ENCODE peak calls at places on chromosomes 16 and 17, in five cellular contexts. Q is GM19239, D is astrocyte of the spinal cord, F is uterus, Y is G401. U is an unnamed sample.

GRCh38 chr16:4360538-4361021 is 9.5 kb upstream of the PAM16 start:
- DNase-seq in Q (no peak), D (no peak), F (no peak), Y (no peak), U (no peak)

GRCh38 chr16:86195863-86196630 is 297.1 kb downstream of the IRF8 start:
- DNase-seq in Q (no peak), D (no peak), F (no peak), Y (no peak), U (no peak)

GRCh38 chr16:53007095-53007494 is 45.6 kb downstream of the CHD9NB start:
- DNase-seq in Q (no peak), D (no peak), F (no peak), Y (no peak), U (no peak)

GRCh38 chr17:17139972-17140589 is 66.1 kb downstream of the PLD6 start:
- DNase-seq in Q (no peak), D (no peak), F (no peak), Y (no peak), U (no peak)

GRCh38 chr17:752620-753219 is 656 bp upstream of the GEMIN4 start:
- DNase-seq in Q (no peak), D (peak; percentile 48), F (peak; percentile 78), Y (peak; percentile 62), U (peak; percentile 83)

GRCh38 chr17:77371117-77371887 is 230.5 kb downstream of the SEC14L1 start:
- DNase-seq in Q (no peak), D (peak; percentile 69), F (no peak), Y (no peak), U (no peak)

GRCh38 chr17:81398855-81399451 is 3.7 kb downstream of the BAHCC1 start:
- DNase-seq in Q (no peak), D (peak; percentile 50), F (no peak), Y (peak; percentile 43), U (no peak)

GRCh38 chr17:58452738-58453137 is 35.4 kb upstream of the RNF43 start:
- DNase-seq in Q (no peak), D (no peak), F (no peak), Y (no peak), U (no peak)

GRCh38 chr16:63361032-63361624 is 1324.9 kb upstream of the CDH8 start:
- DNase-seq in Q (no peak), D (peak; percentile 67), F (no peak), Y (peak; percentile 67), U (no peak)

GRCh38 chr17:69179227-69179952 is 37.7 kb upstream of the ABCA6 start:
- DNase-seq in Q (no peak), D (peak; percentile 50), F (no peak), Y (no peak), U (peak; percentile 48)

GRCh38 chr17:45277216-45277849 is 15.4 kb upstream of the SPATA32 start:
- DNase-seq in Q (peak; percentile 88), D (peak; percentile 93), F (peak; percentile 84), Y (peak; percentile 97), U (peak; percentile 89)

GRCh38 chr16:83847371-83848225 is 39.8 kb downstream of the HSBP1 start:
- DNase-seq in Q (no peak), D (no peak), F (no peak), Y (no peak), U (no peak)

GRCh38 chr17:27550974-27551505 is 79.9 kb upstream of the LGALS9 start:
- DNase-seq in Q (no peak), D (no peak), F (no peak), Y (peak; percentile 90), U (no peak)

GRCh38 chr17:34398990-34399389 is 36.0 kb upstream of the CCL1 start:
- DNase-seq in Q (no peak), D (no peak), F (no peak), Y (peak; percentile 0), U (no peak)

GRCh38 chr16:24054649-24055560 is 201.2 kb upstream of the CACNG3 start:
- DNase-seq in Q (no peak), D (no peak), F (no peak), Y (no peak), U (no peak)

GRCh38 chr17:39920218-39921210 is 2.1 kb upstream of the GSDMB start:
- DNase-seq in Q (no peak), D (no peak), F (no peak), Y (no peak), U (no peak)

GRCh38 chr17:21031756-21032396 is 10.9 kb downstream of the USP22 start:
- DNase-seq in Q (no peak), D (no peak), F (no peak), Y (peak; percentile 10), U (no peak)

GRCh38 chr16:54873081-54873480 is 57.6 kb upstream of the IRX5 start:
- DNase-seq in Q (no peak), D (peak; percentile 56), F (no peak), Y (no peak), U (no peak)

GRCh38 chr17:4520881-4521600 is 22.4 kb downstream of the SPNS2 start:
- DNase-seq in Q (no peak), D (no peak), F (no peak), Y (no peak), U (no peak)

GRCh38 chr16:88651989-88652762 is 1.3 kb upstream of the CYBA start:
- DNase-seq in Q (no peak), D (no peak), F (no peak), Y (no peak), U (no peak)

GRCh38 chr16:84810518-84811273 is 9.1 kb upstream of the CRISPLD2 start:
- DNase-seq in Q (peak; percentile 44), D (peak; percentile 74), F (peak; percentile 62), Y (no peak), U (no peak)

U was measured in adrenal gland.